ENCODE peak calls at places on chromosome 4, in ten cellular contexts. Z, Q, M, H, N, I, V, W, X and P are unnamed samples.
A peak's percentile ranks its signal among the peaks of the same experiment; 100 is the strongest.

GRCh38 chr4:156388826-156389225 is 435.2 kb upstream of the CTSO start:
- DNase-seq in Z (no peak), I (no peak), H (no peak), V (no peak), X (no peak), M (no peak), N (no peak), Q (no peak), W (peak; percentile 32), P (no peak)

GRCh38 chr4:76059750-76060149 is 14.8 kb upstream of the ART3 start:
- DNase-seq in N (no peak), H (no peak), Q (no peak), M (no peak), Z (no peak), X (no peak), W (peak; percentile 72), V (no peak), I (no peak), P (no peak)

GRCh38 chr4:154626793-154627484 is 14.5 kb upstream of the FGG start:
- DNase-seq in W (peak; percentile 83), H (peak; percentile 57), X (peak; percentile 86), Z (peak; percentile 82), Q (peak; percentile 38), M (peak; percentile 59), N (no peak), I (peak; percentile 93), V (peak; percentile 91), P (peak; percentile 10)

GRCh38 chr4:121642292-121642691 is 54.5 kb downstream of the ANXA5 start:
- DNase-seq in X (no peak), I (no peak), H (no peak), V (no peak), N (no peak), W (no peak), Z (no peak), Q (no peak), M (no peak), P (no peak)

GRCh38 chr4:94463771-94464170 is 12.0 kb downstream of the PDLIM5 start:
- DNase-seq in Q (no peak), M (no peak), I (no peak), X (no peak), H (no peak), N (no peak), W (no peak), V (no peak), Z (no peak), P (no peak)

GRCh38 chr4:114057746-114058145 is 78.3 kb upstream of the ARSJ start:
- DNase-seq in M (no peak), Q (no peak), I (no peak), V (no peak), N (no peak), W (peak; percentile 74), H (no peak), X (no peak), Z (no peak), P (no peak)

GRCh38 chr4:155960522-155960921 is 6.9 kb upstream of the CTSO start:
- DNase-seq in Q (no peak), W (no peak), N (no peak), I (no peak), V (no peak), Z (no peak), H (no peak), X (no peak), M (no peak), P (no peak)

GRCh38 chr4:129218355-129218754 is 122.4 kb downstream of the C4orf33 start:
- DNase-seq in Z (no peak), Q (peak; percentile 7), X (peak; percentile 22), W (no peak), V (no peak), N (no peak), H (no peak), I (no peak), M (no peak), P (no peak)

GRCh38 chr4:25165916-25166315 is 5.7 kb upstream of the SEPSECS start:
- DNase-seq in W (no peak), Q (no peak), V (no peak), M (no peak), Z (no peak), X (no peak), N (no peak), H (no peak), I (no peak), P (no peak)

GRCh38 chr4:126899382-126899801 is 733.4 kb upstream of the INTU start:
- DNase-seq in V (no peak), M (no peak), N (no peak), Q (no peak), I (no peak), X (no peak), H (peak; percentile 40), Z (no peak), W (peak; percentile 2), P (no peak)

GRCh38 chr4:65535128-65535527 is 135.2 kb downstream of the EPHA5 start:
- DNase-seq in V (no peak), W (no peak), N (no peak), M (no peak), Z (no peak), X (peak; percentile 34), I (no peak), Q (no peak), H (no peak), P (no peak)

GRCh38 chr4:168690199-168690598 is 193.3 kb downstream of the PALLD start:
- DNase-seq in H (no peak), W (no peak), X (no peak), Z (no peak), M (no peak), V (no peak), Q (no peak), I (no peak), N (no peak), P (no peak)

GRCh38 chr4:141220655-141221605 is at the start of gene ZNF330:
- DNase-seq in V (peak; percentile 96), X (peak; percentile 95), M (peak; percentile 54), W (peak; percentile 91), H (peak; percentile 95), Z (peak; percentile 91), Q (peak; percentile 91), I (peak; percentile 98), N (peak; percentile 79), P (peak; percentile 49)

GRCh38 chr4:140711910-140712309 is 44.3 kb downstream of the TBC1D9 start:
- DNase-seq in W (no peak), N (no peak), I (no peak), Z (no peak), Q (no peak), X (peak; percentile 89), H (no peak), M (no peak), V (no peak), P (no peak)

GRCh38 chr4:23033796-23034195 is 341.1 kb downstream of the GBA3 start:
- DNase-seq in Z (no peak), M (no peak), Q (no peak), W (no peak), I (no peak), X (peak; percentile 68), N (no peak), V (no peak), H (no peak), P (no peak)

GRCh38 chr4:31803511-31804195 is 1083.5 kb downstream of the PCDH7 start:
- DNase-seq in Q (no peak), V (no peak), I (no peak), N (no peak), X (no peak), H (no peak), Z (no peak), M (no peak), W (no peak), P (no peak)

GRCh38 chr4:22552802-22553201 is 36.9 kb upstream of the ADGRA3 start:
- DNase-seq in Z (no peak), X (peak; percentile 60), M (no peak), W (no peak), Q (no peak), I (no peak), H (no peak), V (no peak), N (no peak), P (no peak)

GRCh38 chr4:39083164-39083563 is 21.1 kb downstream of the KLHL5 start:
- DNase-seq in V (no peak), X (no peak), I (no peak), H (no peak), W (peak; percentile 48), Z (no peak), M (no peak), Q (no peak), N (no peak), P (no peak)

GRCh38 chr4:120809518-120809917 is 113.0 kb downstream of the PRDM5 start:
- DNase-seq in M (no peak), W (no peak), H (no peak), Q (no peak), X (no peak), I (no peak), Z (no peak), N (no peak), V (no peak), P (no peak)

GRCh38 chr4:133156556-133156955 is 7.5 kb downstream of the PCDH10 start:
- DNase-seq in Z (no peak), W (no peak), M (no peak), H (no peak), X (no peak), V (no peak), N (no peak), I (no peak), Q (no peak), P (no peak)

GRCh38 chr4:84482564-84483563 is 16.2 kb downstream of the NKX6-1 start:
- DNase-seq in I (peak; percentile 89), Q (no peak), Z (no peak), X (peak; percentile 86), V (peak; percentile 88), N (no peak), W (no peak), M (no peak), H (peak; percentile 40), P (no peak)

GRCh38 chr4:176034498-176034897 is 31.1 kb upstream of the WDR17 start:
- DNase-seq in V (no peak), M (no peak), I (no peak), N (no peak), W (peak; percentile 56), H (no peak), Z (no peak), X (peak; percentile 56), Q (no peak), P (no peak)

GRCh38 chr4:32025840-32026459 is 1305.8 kb downstream of the PCDH7 start:
- DNase-seq in H (no peak), X (peak; percentile 75), W (peak; percentile 44), I (peak; percentile 57), M (no peak), V (no peak), N (no peak), Z (no peak), Q (no peak), P (no peak)

GRCh38 chr4:61277785-61278184 is 77.7 kb downstream of the ADGRL3 start:
- DNase-seq in V (no peak), H (no peak), W (peak; percentile 81), Q (no peak), X (no peak), I (no peak), N (no peak), Z (no peak), M (no peak), P (no peak)

GRCh38 chr4:71009796-71010588 is 16.5 kb downstream of the DCK start:
- DNase-seq in M (no peak), W (peak; percentile 46), I (no peak), X (peak; percentile 53), N (no peak), V (no peak), Z (peak; percentile 57), H (no peak), Q (no peak), P (no peak)

GRCh38 chr4:113675731-113676707 is 85.5 kb downstream of the CAMK2D start:
- DNase-seq in Q (no peak), M (no peak), V (no peak), Z (no peak), H (no peak), X (no peak), I (no peak), N (no peak), W (peak; percentile 70), P (no peak)

GRCh38 chr4:83677656-83678055 is 141.7 kb downstream of the GPAT3 start:
- DNase-seq in Z (no peak), N (no peak), M (no peak), W (no peak), V (no peak), H (no peak), I (no peak), X (no peak), Q (no peak), P (no peak)

GRCh38 chr4:108779958-108780357 is 17.1 kb upstream of the ETNPPL start:
- DNase-seq in Q (no peak), I (no peak), N (no peak), W (no peak), V (no peak), M (no peak), H (no peak), Z (no peak), X (no peak), P (no peak)